ENCODE peak calls at places on chromosomes 3 and 15, in eight cellular contexts. K, O, P, U, N, B, Q and J are unnamed samples.

GRCh38 chr3:4976109-4976508 is 3.1 kb upstream of the BHLHE40 start:
- DNase-seq in K (peak), O (no peak), P (no peak), U (peak), N (peak), B (peak), Q (peak), J (peak)

GRCh38 chr3:139284221-139284620 is 59.6 kb upstream of the MRPS22 start:
- DNase-seq in K (no peak), O (no peak), P (no peak), U (no peak), N (no peak), B (no peak), Q (no peak), J (no peak)

GRCh38 chr3:14145236-14145635 is 20.4 kb downstream of the TMEM43 start:
- DNase-seq in K (no peak), O (no peak), P (no peak), U (peak), N (no peak), B (no peak), Q (no peak), J (no peak)

GRCh38 chr15:49082960-49083359 is 36.7 kb upstream of the SECISBP2L start:
- DNase-seq in K (no peak), O (no peak), P (no peak), U (no peak), N (no peak), B (no peak), Q (no peak), J (no peak)

GRCh38 chr3:25572919-25573385 is 91.8 kb downstream of the TOP2B start:
- DNase-seq in K (no peak), O (no peak), P (peak), U (no peak), N (no peak), B (no peak), Q (no peak), J (no peak)

GRCh38 chr3:129030611-129031010 is 29.5 kb downstream of the EFCC1 start:
- DNase-seq in K (no peak), O (no peak), P (no peak), U (no peak), N (no peak), B (no peak), Q (no peak), J (no peak)

GRCh38 chr3:102756706-102757105 is 321.9 kb downstream of the ZPLD1 start:
- DNase-seq in K (no peak), O (no peak), P (no peak), U (no peak), N (no peak), B (no peak), Q (no peak), J (no peak)

GRCh38 chr3:69423756-69424155 is 37.9 kb upstream of the FRMD4B start:
- DNase-seq in K (no peak), O (no peak), P (no peak), U (no peak), N (no peak), B (no peak), Q (no peak), J (no peak)

GRCh38 chr3:106328224-106328623 is 459.4 kb upstream of the CBLB start:
- DNase-seq in K (no peak), O (no peak), P (no peak), U (no peak), N (no peak), B (no peak), Q (no peak), J (no peak)

GRCh38 chr15:95368211-95368610 is 962.3 kb upstream of the NR2F2 start:
- DNase-seq in K (no peak), O (no peak), P (no peak), U (peak), N (no peak), B (no peak), Q (no peak), J (no peak)

GRCh38 chr15:52183562-52184173 is 7.5 kb downstream of the GNB5 start:
- DNase-seq in K (peak), O (no peak), P (no peak), U (peak), N (peak), B (peak), Q (no peak), J (peak)

GRCh38 chr3:159877924-159878323 is 110.7 kb upstream of the IL12A start:
- DNase-seq in K (no peak), O (no peak), P (peak), U (no peak), N (no peak), B (no peak), Q (no peak), J (no peak)

GRCh38 chr3:111676177-111677021 is 81.3 kb upstream of the ZBED2 start:
- DNase-seq in K (peak), O (peak), P (no peak), U (peak), N (no peak), B (no peak), Q (no peak), J (no peak)

GRCh38 chr15:32107477-32108080 is 77.3 kb downstream of the CHRNA7 start:
- DNase-seq in K (no peak), O (no peak), P (no peak), U (no peak), N (no peak), B (no peak), Q (no peak), J (no peak)

GRCh38 chr3:75042941-75043340 is 428.5 kb upstream of the CNTN3 start:
- DNase-seq in K (no peak), O (no peak), P (no peak), U (no peak), N (peak), B (no peak), Q (no peak), J (no peak)

GRCh38 chr15:35062164-35063099 is 22.7 kb downstream of the NANOGP8 start:
- DNase-seq in K (no peak), O (no peak), P (no peak), U (no peak), N (no peak), B (no peak), Q (no peak), J (no peak)

GRCh38 chr15:39743611-39744010 is 39.0 kb downstream of the FSIP1 start:
- DNase-seq in K (no peak), O (no peak), P (no peak), U (no peak), N (no peak), B (no peak), Q (no peak), J (no peak)

GRCh38 chr3:194985031-194985578 is 285.9 kb downstream of the XXYLT1 start:
- DNase-seq in K (no peak), O (peak), P (no peak), U (no peak), N (peak), B (peak), Q (peak), J (no peak)

GRCh38 chr15:48361690-48362089 is 30.5 kb downstream of the DUT start:
- DNase-seq in K (no peak), O (no peak), P (no peak), U (no peak), N (no peak), B (no peak), Q (no peak), J (no peak)

GRCh38 chr3:10354373-10355015 is 33.6 kb upstream of the SEC13 start:
- DNase-seq in K (no peak), O (no peak), P (no peak), U (no peak), N (no peak), B (no peak), Q (no peak), J (no peak)

GRCh38 chr3:159263750-159264561 is 462.1 kb downstream of the MFSD1 start:
- DNase-seq in K (peak), O (peak), P (no peak), U (peak), N (peak), B (peak), Q (no peak), J (peak)

GRCh38 chr15:48332642-48333034 is 1.4 kb downstream of the DUT start:
- DNase-seq in K (no peak), O (no peak), P (no peak), U (no peak), N (peak), B (no peak), Q (no peak), J (peak)

GRCh38 chr3:134373278-134373941 is 837 bp downstream of the AMOTL2 start:
- DNase-seq in K (no peak), O (peak), P (peak), U (peak), N (no peak), B (peak), Q (peak), J (no peak)

GRCh38 chr3:40737343-40737742 is 212.6 kb downstream of the ZNF621 start:
- DNase-seq in K (no peak), O (no peak), P (no peak), U (no peak), N (no peak), B (no peak), Q (no peak), J (no peak)

GRCh38 chr15:43249699-43250203 is 17.0 kb downstream of the TGM5 start:
- DNase-seq in K (no peak), O (no peak), P (peak), U (no peak), N (peak), B (no peak), Q (no peak), J (no peak)

GRCh38 chr3:136659253-136659652 is 92.9 kb downstream of the STAG1 start:
- DNase-seq in K (no peak), O (no peak), P (no peak), U (peak), N (peak), B (no peak), Q (no peak), J (peak)

GRCh38 chr3:171184372-171184771 is 157.9 kb upstream of the SLC2A2 start:
- DNase-seq in K (no peak), O (no peak), P (no peak), U (no peak), N (no peak), B (no peak), Q (no peak), J (no peak)

GRCh38 chr3:155232605-155233004 is 60.9 kb downstream of the STRIT1 start:
- DNase-seq in K (no peak), O (peak), P (peak), U (no peak), N (no peak), B (peak), Q (peak), J (no peak)

GRCh38 chr15:95105229-95105628 is 873.9 kb downstream of the MCTP2 start:
- DNase-seq in K (no peak), O (no peak), P (no peak), U (no peak), N (no peak), B (no peak), Q (no peak), J (no peak)

GRCh38 chr3:127110982-127111693 is 81.8 kb upstream of the PRR23E start:
- DNase-seq in K (no peak), O (no peak), P (no peak), U (no peak), N (no peak), B (no peak), Q (peak), J (no peak)

GRCh38 chr3:53069422-53070068 is 23.7 kb upstream of the SFMBT1 start:
- DNase-seq in K (no peak), O (no peak), P (no peak), U (no peak), N (no peak), B (no peak), Q (no peak), J (no peak)

GRCh38 chr3:141129049-141130038 is 78.2 kb downstream of the SPSB4 start:
- DNase-seq in K (no peak), O (no peak), P (no peak), U (no peak), N (no peak), B (no peak), Q (no peak), J (no peak)

GRCh38 chr3:103126111-103126510 is 691.3 kb downstream of the ZPLD1 start:
- DNase-seq in K (no peak), O (no peak), P (no peak), U (no peak), N (no peak), B (no peak), Q (no peak), J (no peak)

GRCh38 chr3:160434071-160434470 is 15.5 kb downstream of the TRIM59 start:
- DNase-seq in K (no peak), O (no peak), P (no peak), U (no peak), N (no peak), B (no peak), Q (no peak), J (no peak)

GRCh38 chr3:16319307-16319706 is 54.3 kb downstream of the OXNAD1 start:
- DNase-seq in K (peak), O (no peak), P (peak), U (no peak), N (peak), B (peak), Q (no peak), J (peak)

GRCh38 chr3:47008851-47009224 is 29.4 kb downstream of the NBEAL2 start:
- DNase-seq in K (no peak), O (no peak), P (no peak), U (no peak), N (no peak), B (no peak), Q (no peak), J (no peak)

GRCh38 chr3:47010910-47011309 is 31.4 kb downstream of the NBEAL2 start:
- DNase-seq in K (no peak), O (no peak), P (no peak), U (no peak), N (no peak), B (no peak), Q (no peak), J (no peak)

GRCh38 chr3:47008258-47008671 is 28.8 kb downstream of the NBEAL2 start:
- DNase-seq in K (no peak), O (no peak), P (no peak), U (no peak), N (no peak), B (no peak), Q (no peak), J (no peak)

GRCh38 chr3:47010050-47010712 is 30.7 kb downstream of the NBEAL2 start:
- DNase-seq in K (no peak), O (no peak), P (no peak), U (no peak), N (no peak), B (no peak), Q (no peak), J (no peak)

DNA sequence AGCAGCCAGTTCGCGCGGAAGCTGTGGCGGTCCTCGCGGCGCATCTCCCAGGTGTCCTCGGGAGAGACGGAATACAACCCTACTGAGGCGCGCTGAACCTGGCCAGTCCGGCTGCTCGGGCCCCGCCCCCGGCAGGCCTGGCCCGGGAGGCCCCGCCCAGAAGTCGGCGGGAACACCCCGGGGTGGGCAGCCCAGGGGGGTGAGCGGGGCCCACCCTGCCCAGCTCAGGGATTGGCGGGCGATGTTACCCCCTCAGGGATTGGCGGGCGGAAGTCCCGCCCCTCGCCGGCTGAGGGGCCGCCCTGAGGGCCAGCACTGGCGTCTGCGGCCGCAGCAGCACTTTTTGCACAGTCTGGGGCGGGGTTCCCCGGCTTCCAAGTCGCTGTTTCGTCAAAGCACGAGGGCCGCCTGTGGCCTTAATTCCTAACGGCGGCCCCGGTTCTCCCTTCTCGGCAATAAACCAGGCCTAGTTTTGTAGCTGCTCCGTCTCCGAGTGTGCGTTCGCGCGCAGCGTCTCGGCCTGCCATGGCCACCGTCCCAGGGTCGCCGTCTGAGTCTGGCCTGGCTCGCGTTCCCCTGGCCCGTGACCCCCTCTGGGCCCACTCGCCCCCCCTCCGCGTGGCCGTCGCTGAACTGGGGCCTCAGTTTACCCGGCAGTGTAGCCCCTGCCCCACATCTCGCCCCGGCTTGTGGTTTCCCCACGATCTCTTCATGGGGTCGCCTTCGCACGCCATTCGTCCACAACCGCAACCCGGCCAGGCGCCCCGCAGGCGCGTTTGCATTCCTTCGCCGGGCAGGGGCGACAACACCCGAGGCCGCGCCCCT is 30.0 kb downstream of the NBEAL2 start:
- DNase-seq in K (no peak), O (peak), P (no peak), U (peak), N (no peak), B (peak), Q (peak), J (peak)
- TF ChIP-seq POLR2A in K (no peak), O (peak), P (no peak), U (peak), N (no peak), B (peak), Q (peak), J (peak)

GRCh38 chr3:122794779-122795673 is at the start of gene SLC49A4:
- DNase-seq in K (peak), O (peak), P (peak), U (peak), N (peak), B (peak), Q (peak), J (no peak)
- TF ChIP-seq POLR2A in K (peak), O (peak), P (peak), U (peak), N (peak), B (peak), Q (peak), J (peak)

GRCh38 chr3:45943207-45943846 is at the start of gene CXCR6:
- DNase-seq in K (no peak), O (no peak), P (no peak), U (no peak), N (no peak), B (no peak), Q (no peak), J (no peak)
- TF ChIP-seq POLR2A in K (no peak), O (no peak), P (no peak), U (no peak), N (no peak), B (no peak), Q (no peak), J (no peak)

GRCh38 chr3:119551525-119552063 is 7.8 kb downstream of the CD80 start:
- DNase-seq in K (no peak), O (no peak), P (no peak), U (no peak), N (no peak), B (no peak), Q (no peak), J (no peak)
- TF ChIP-seq POLR2A in K (no peak), O (no peak), P (no peak), U (no peak), N (no peak), B (no peak), Q (no peak), J (no peak)

DNA sequence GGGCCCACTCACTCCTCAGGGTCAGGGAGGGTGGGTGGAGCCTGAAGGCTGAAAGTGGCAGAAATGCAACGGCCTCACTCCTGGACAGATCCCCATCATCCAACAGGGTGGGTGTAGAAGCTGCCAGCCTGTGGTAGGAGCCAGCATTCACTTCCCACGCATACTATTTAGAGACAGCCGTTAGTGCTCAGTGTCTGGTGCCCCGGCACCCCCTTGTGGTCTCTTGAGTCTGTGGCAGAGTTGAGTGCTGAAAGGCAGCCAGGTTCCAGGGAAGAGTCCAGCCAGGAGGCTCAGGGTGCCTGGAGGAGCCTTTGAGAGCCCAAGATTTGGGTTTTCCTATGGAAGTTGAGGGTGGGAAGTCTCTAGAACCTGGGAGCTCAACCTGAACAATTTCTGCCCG is 2.1 kb upstream of the GNAT1 start:
- DNase-seq in K (peak), O (peak), P (peak), U (peak), N (peak), B (peak), Q (peak), J (peak)
- TF ChIP-seq POLR2A in K (no peak), O (no peak), P (no peak), U (no peak), N (peak), B (no peak), Q (no peak), J (no peak)

GRCh38 chr15:100808691-100809090 is 70.9 kb upstream of the ALDH1A3 start:
- DNase-seq in K (no peak), O (no peak), P (no peak), U (no peak), N (no peak), B (no peak), Q (no peak), J (no peak)

GRCh38 chr15:100810831-100811230 is 68.8 kb upstream of the ALDH1A3 start:
- DNase-seq in K (no peak), O (no peak), P (no peak), U (no peak), N (no peak), B (no peak), Q (no peak), J (no peak)

GRCh38 chr15:100810229-100810628 is 69.4 kb upstream of the ALDH1A3 start:
- DNase-seq in K (no peak), O (no peak), P (no peak), U (no peak), N (no peak), B (no peak), Q (no peak), J (no peak)

GRCh38 chr15:100809151-100809550 is 70.5 kb upstream of the ALDH1A3 start:
- DNase-seq in K (no peak), O (no peak), P (no peak), U (peak), N (no peak), B (no peak), Q (no peak), J (no peak)

GRCh38 chr15:100809587-100809986 is 70.0 kb upstream of the ALDH1A3 start:
- DNase-seq in K (no peak), O (no peak), P (no peak), U (no peak), N (no peak), B (no peak), Q (no peak), J (no peak)
- TF ChIP-seq POLR2A in K (no peak), O (no peak), P (no peak), U (no peak), N (no peak), B (no peak), Q (no peak), J (no peak)

DNA sequence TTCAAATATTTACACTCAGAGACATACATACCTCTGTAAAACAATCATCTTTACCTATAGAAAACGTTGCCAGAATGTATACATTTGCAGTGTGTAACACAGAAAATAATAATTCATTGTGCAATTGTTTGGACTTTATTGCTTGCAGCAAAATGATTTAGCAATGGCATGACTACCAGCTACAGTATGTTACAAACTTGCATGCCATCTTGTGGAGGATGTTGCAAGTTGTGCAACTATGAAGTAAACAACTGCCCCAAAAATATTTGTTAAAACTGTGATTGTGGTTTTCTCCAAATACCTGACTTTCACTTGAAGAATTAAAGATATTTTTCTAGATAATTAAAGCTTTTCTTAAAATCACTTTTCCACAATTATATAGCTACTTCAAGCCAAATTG is 27.1 kb upstream of the C3orf49 start:
- DNase-seq in K (no peak), O (no peak), P (no peak), U (no peak), N (peak), B (no peak), Q (no peak), J (no peak)
- TF ChIP-seq POLR2A in K (no peak), O (no peak), P (no peak), U (no peak), N (no peak), B (no peak), Q (no peak), J (no peak)